ENCODE peak calls at places on chromosomes 1 and 21, in six cellular contexts. S, W, K, T, Z and V are unnamed samples. For H3K4me1, the result is how much of the 10 kb centered on the place peaks cover.

GRCh38 chr1:236753554-236753953 is 41.5 kb upstream of the MTR start:
- DNase-seq in T (no peak), K (peak), S (no peak), Z (peak), W (peak), V (peak)

GRCh38 chr1:6666696-6667095 is 34.9 kb downstream of the DNAJC11 start:
- DNase-seq in S (no peak), W (no peak), K (no peak), Z (no peak), T (no peak), V (no peak)

GRCh38 chr21:31888936-31889371 is 16.1 kb downstream of the HUNK start:
- DNase-seq in T (no peak), W (peak), Z (no peak), S (no peak), K (no peak), V (peak)

GRCh38 chr1:67489643-67490042 is 59.4 kb upstream of the SERBP1 start:
- DNase-seq in T (no peak), Z (no peak), S (no peak), K (peak), W (peak), V (peak)

GRCh38 chr21:16069713-16070112 is 339.9 kb downstream of the USP25 start:
- DNase-seq in W (no peak), S (no peak), Z (no peak), T (no peak), K (no peak), V (no peak)

GRCh38 chr1:216064643-216065042 is 358.6 kb downstream of the USH2A start:
- DNase-seq in S (no peak), Z (no peak), W (no peak), K (peak), T (no peak), V (no peak)

GRCh38 chr1:38138498-38139233 is 92.1 kb upstream of the POU3F1 start:
- DNase-seq in S (peak), K (peak), T (peak), Z (peak), W (peak), V (no peak)

GRCh38 chr1:85027242-85027983 is 20.9 kb downstream of the MCOLN3 start:
- DNase-seq in S (no peak), Z (no peak), T (no peak), K (no peak), W (no peak), V (no peak)

GRCh38 chr1:25862785-25863485 is 3.7 kb upstream of the AUNIP start:
- DNase-seq in T (no peak), Z (no peak), S (no peak), K (no peak), W (peak), V (no peak)

GRCh38 chr21:39386899-39387298 is 38.0 kb upstream of the HMGN1 start:
- DNase-seq in T (no peak), S (no peak), Z (no peak), W (no peak), K (no peak), V (no peak)

GRCh38 chr21:39386194-39386593 is 37.3 kb upstream of the HMGN1 start:
- DNase-seq in T (peak), W (peak), S (no peak), K (no peak), Z (peak), V (peak)

GRCh38 chr21:39387461-39388037 is 38.7 kb upstream of the HMGN1 start:
- DNase-seq in S (peak), Z (peak), K (peak), W (peak), T (peak), V (peak)

GRCh38 chr21:39384674-39385298 is 35.9 kb upstream of the HMGN1 start:
- DNase-seq in Z (no peak), T (no peak), W (no peak), K (peak), S (no peak), V (no peak)

GRCh38 chr21:39385299-39386145 is 36.6 kb upstream of the HMGN1 start:
- DNase-seq in S (peak), K (peak), W (peak), Z (peak), T (peak), V (peak)
- H3K4me1 ChIP-seq in S (under half), K (under half), W (half or more), Z (under half), T (under half), V (under half)

GRCh38 chr21:34809822-34810221 is 141.0 kb downstream of the CLIC6 start:
- DNase-seq in Z (no peak), K (no peak), W (no peak), S (no peak), T (no peak), V (no peak)

GRCh38 chr21:34807881-34808568 is 139.2 kb downstream of the CLIC6 start:
- DNase-seq in S (no peak), T (no peak), K (peak), Z (peak), W (no peak), V (no peak)

GRCh38 chr21:34810786-34811185 is 142.0 kb downstream of the CLIC6 start:
- DNase-seq in W (no peak), T (no peak), Z (no peak), S (no peak), K (no peak), V (no peak)

GRCh38 chr21:34807146-34807880 is 138.5 kb downstream of the CLIC6 start:
- DNase-seq in Z (peak), T (no peak), K (peak), S (no peak), W (no peak), V (no peak)

GRCh38 chr21:34808569-34809204 is 139.9 kb downstream of the CLIC6 start:
- DNase-seq in T (no peak), S (no peak), W (no peak), Z (peak), K (peak), V (no peak)
- H3K4me3 ChIP-seq in T (no peak), S (no peak), W (no peak), Z (no peak), K (no peak), V (no peak)

GRCh38 chr21:44612669-44613229 is 870 bp downstream of the KRTAP10-8 start:
- DNase-seq in Z (no peak), K (no peak), T (no peak), W (no peak), S (no peak), V (no peak)

GRCh38 chr21:44611551-44611950 is 328 bp upstream of the KRTAP10-8 start:
- DNase-seq in W (no peak), K (no peak), T (no peak), Z (no peak), S (no peak), V (no peak)

GRCh38 chr21:44614161-44614631 is 2.3 kb downstream of the KRTAP10-8 start:
- DNase-seq in K (no peak), W (no peak), Z (no peak), S (no peak), T (no peak), V (no peak)

GRCh38 chr21:44613386-44614155 is 1.7 kb downstream of the KRTAP10-8 start:
- DNase-seq in S (peak), W (no peak), K (no peak), Z (no peak), T (no peak), V (no peak)

DNA sequence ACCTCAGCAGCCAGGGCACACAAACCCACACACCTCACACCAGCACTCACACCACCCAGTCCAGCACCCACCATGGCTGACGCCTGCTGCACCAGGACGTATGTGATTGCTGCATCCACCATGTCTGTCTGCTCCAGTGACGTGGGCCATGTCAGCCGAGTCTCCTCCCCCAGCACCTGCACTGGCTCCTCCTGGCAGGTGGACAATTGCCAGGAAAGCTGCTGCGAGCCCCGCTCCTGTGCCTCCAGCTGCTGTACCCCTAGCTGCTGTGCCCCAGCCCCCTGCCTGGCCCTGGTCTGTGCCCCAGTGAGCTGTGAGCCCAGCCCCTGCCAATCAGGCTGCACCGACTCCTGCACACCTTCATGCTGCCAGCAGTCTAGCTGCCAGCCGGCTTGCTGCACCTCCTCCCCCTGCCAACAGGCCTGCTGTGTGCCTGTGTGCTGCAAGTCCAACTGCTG is at the start of gene KRTAP10-8:
- DNase-seq in Z (no peak), W (no peak), K (no peak), S (no peak), T (no peak), V (no peak)
- TF ChIP-seq CTCF in Z (no peak), W (no peak), K (no peak), S (no peak), T (no peak), V (no peak)

GRCh38 chr1:33347650-33347992 is 26.7 kb upstream of the A3GALT2 start:
- DNase-seq in W (no peak), T (no peak), Z (peak), S (no peak), K (peak), V (no peak)

GRCh38 chr1:33346921-33347649 is 26.2 kb upstream of the A3GALT2 start:
- DNase-seq in W (peak), S (no peak), T (no peak), Z (peak), K (peak), V (peak)

GRCh38 chr1:33348676-33349080 is 27.8 kb upstream of the A3GALT2 start:
- DNase-seq in S (no peak), K (no peak), Z (peak), W (peak), T (no peak), V (no peak)

GRCh38 chr1:33349081-33349759 is 28.3 kb upstream of the A3GALT2 start:
- DNase-seq in K (no peak), S (peak), Z (peak), W (peak), T (peak), V (no peak)

DNA sequence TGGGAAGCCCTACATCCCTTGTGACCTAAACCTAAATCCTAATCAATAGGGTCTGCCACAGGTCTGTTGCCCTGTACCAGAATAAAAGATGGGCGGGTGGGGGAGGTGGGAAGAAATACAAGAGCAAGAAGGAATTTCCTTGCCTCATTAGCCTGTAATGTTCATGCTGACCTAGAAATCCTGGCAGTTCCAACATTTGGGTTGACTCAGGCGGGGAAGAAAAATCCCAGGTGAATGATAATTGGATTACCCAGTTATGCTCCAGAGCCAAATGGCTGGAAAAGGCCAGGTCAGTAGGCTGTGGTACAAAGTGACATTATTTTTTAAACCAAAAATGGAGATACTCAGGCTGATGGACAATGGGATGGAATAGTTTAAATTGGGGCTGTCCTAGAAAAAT is 27.3 kb upstream of the A3GALT2 start:
- DNase-seq in K (peak), T (no peak), S (no peak), W (no peak), Z (peak), V (no peak)
- H3K4me1 ChIP-seq in K (half or more), T (under half), S (under half), W (half or more), Z (half or more), V (under half)